ENCODE peak calls at places on chromosomes 2 and 18, in five cellular contexts. D is OCI-LY7; S is CD4-positive, alpha-beta T cell; N is endothelial cell; I is sigmoid colon. M is an unnamed sample.

GRCh38 chr2:30193104-30193681 is 38.1 kb upstream of the LBH start:
- DNase-seq in N (no peak), D (no peak), S (no peak), I (peak), M (no peak)

GRCh38 chr2:14991723-14992122 is 359.2 kb downstream of the LRATD1 start:
- DNase-seq in I (no peak), N (no peak), D (no peak), S (no peak), M (no peak)

GRCh38 chr2:44706584-44707553 is 234.6 kb upstream of the SIX3 start:
- DNase-seq in S (no peak), I (no peak), N (no peak), D (no peak), M (no peak)

GRCh38 chr18:48592540-48592939 is 53.7 kb downstream of the CTIF start:
- DNase-seq in N (no peak), D (no peak), I (no peak), S (no peak), M (no peak)

GRCh38 chr18:79533591-79533990 is 137.9 kb downstream of the NFATC1 start:
- DNase-seq in I (peak), S (no peak), N (no peak), D (no peak), M (no peak)

GRCh38 chr2:9842487-9843228 is 616 bp upstream of the TAF1B start:
- DNase-seq in N (no peak), I (no peak), S (no peak), D (no peak), M (no peak)

GRCh38 chr2:85753525-85754312 is at the start of gene ATOH8:
- DNase-seq in S (no peak), N (peak), I (peak), D (peak), M (peak)

GRCh38 chr2:153477096-153477555 is 1.4 kb downstream of the RPRM start:
- DNase-seq in S (no peak), I (peak), N (peak), D (no peak), M (no peak)

GRCh38 chr18:48974304-48975220 is 23.8 kb upstream of the SMAD7 start:
- DNase-seq in I (no peak), S (no peak), N (peak), D (no peak), M (no peak)

GRCh38 chr2:72982219-72982618 is 64.9 kb downstream of the EMX1 start:
- DNase-seq in I (no peak), S (no peak), D (no peak), N (no peak), M (no peak)

GRCh38 chr2:3704647-3705046 is 1.3 kb downstream of the DCDC2C start:
- DNase-seq in D (no peak), N (no peak), S (no peak), I (no peak), M (no peak)

GRCh38 chr18:24928479-24928878 is 423.5 kb downstream of the ZNF521 start:
- DNase-seq in N (no peak), D (peak), S (no peak), I (no peak), M (no peak)

GRCh38 chr18:59539108-59539507 is 158.1 kb downstream of the CCBE1 start:
- DNase-seq in N (no peak), S (no peak), I (no peak), D (no peak), M (no peak)

GRCh38 chr2:29113027-29113686 is 2.1 kb upstream of the CLIP4 start:
- DNase-seq in S (no peak), I (no peak), D (no peak), N (no peak), M (peak)

GRCh38 chr2:141766225-141766624 is 364.6 kb downstream of the LRP1B start:
- DNase-seq in I (no peak), N (no peak), D (no peak), S (no peak), M (no peak)

GRCh38 chr2:183244300-183244849 is 120.1 kb downstream of the NUP35 start:
- DNase-seq in N (no peak), S (no peak), I (no peak), D (no peak), M (no peak)

GRCh38 chr2:26034597-26035067 is 748 bp downstream of the RAB10 start:
- DNase-seq in I (no peak), N (peak), S (no peak), D (no peak), M (no peak)

GRCh38 chr18:7844017-7844416 is 276.9 kb downstream of the PTPRM start:
- DNase-seq in D (no peak), I (no peak), N (no peak), S (no peak), M (no peak)

GRCh38 chr18:58195278-58195721 is 151.3 kb downstream of the NEDD4L start:
- DNase-seq in I (peak), D (peak), N (peak), S (no peak), M (no peak)

GRCh38 chr18:63882333-63883141 is 5.0 kb upstream of the SERPINB2 start:
- DNase-seq in D (no peak), I (no peak), S (no peak), N (no peak), M (peak)

GRCh38 chr2:171225302-171225980 is 64.7 kb upstream of the TLK1 start:
- DNase-seq in S (no peak), D (no peak), N (no peak), I (no peak), M (peak)

GRCh38 chr2:137435176-137435575 is 529.1 kb upstream of the HNMT start:
- DNase-seq in N (no peak), S (no peak), I (no peak), D (no peak), M (peak)

GRCh38 chr2:191657977-191658376 is 20.0 kb upstream of the NABP1 start:
- DNase-seq in N (no peak), I (no peak), S (no peak), D (no peak), M (peak)

GRCh38 chr2:170350929-170351826 is 173.2 kb downstream of the MYO3B start:
- DNase-seq in D (peak), I (no peak), S (no peak), N (no peak), M (no peak)

GRCh38 chr2:47072728-47073191 is 82.3 kb downstream of the STPG4 start:
- DNase-seq in S (no peak), N (no peak), D (peak), I (no peak), M (no peak)

GRCh38 chr2:205654878-205655601 is 27.3 kb upstream of the NRP2 start:
- DNase-seq in N (no peak), S (no peak), I (no peak), D (no peak), M (peak)

GRCh38 chr2:102668171-102668570 is 48.8 kb downstream of the SLC9A2 start:
- DNase-seq in I (no peak), N (no peak), D (no peak), S (no peak), M (no peak)

GRCh38 chr2:241809383-241810303 is 650 bp downstream of the NEU4 start:
- DNase-seq in I (no peak), D (no peak), S (no peak), N (no peak), M (no peak)

GRCh38 chr2:26570083-26570430 is 71.1 kb downstream of the CIB4 start:
- DNase-seq in D (no peak), I (no peak), S (no peak), N (no peak), M (no peak)

GRCh38 chr18:75008186-75008585 is 200.8 kb downstream of the PTGR3 start:
- DNase-seq in N (no peak), S (no peak), I (no peak), D (no peak), M (no peak)

GRCh38 chr2:221203846-221204245 is 368.3 kb downstream of the EPHA4 start:
- DNase-seq in S (no peak), D (peak), N (no peak), I (no peak), M (no peak)

GRCh38 chr2:211049321-211050018 is 493.1 kb downstream of the CPS1 start:
- DNase-seq in S (no peak), N (no peak), D (no peak), I (no peak), M (no peak)

GRCh38 chr18:35641467-35641866 is 59.9 kb downstream of the GALNT1 start:
- DNase-seq in D (no peak), N (no peak), I (no peak), S (no peak), M (no peak)

GRCh38 chr2:64493788-64494187 is 30.3 kb upstream of the AFTPH start:
- DNase-seq in I (no peak), D (no peak), N (no peak), S (no peak), M (no peak)

GRCh38 chr18:58687871-58688308 is 16.6 kb downstream of the MALT1 start:
- DNase-seq in N (no peak), I (no peak), D (no peak), S (peak), M (no peak)

GRCh38 chr2:223247136-223247535 is 195.1 kb downstream of the KCNE4 start:
- DNase-seq in N (peak), S (no peak), D (peak), I (no peak), M (peak)
- TF ChIP-seq CTCF in N (peak), S (no peak), D (peak), I (no peak), M (peak)

GRCh38 chr2:105518897-105519296 is 120.0 kb upstream of the FHL2 start:
- DNase-seq in N (no peak), S (no peak), D (no peak), I (no peak), M (no peak)

GRCh38 chr2:105515581-105516415 is 116.9 kb upstream of the FHL2 start:
- DNase-seq in S (no peak), I (no peak), D (no peak), N (no peak), M (no peak)

GRCh38 chr2:105519516-105519915 is 120.7 kb upstream of the FHL2 start:
- DNase-seq in I (no peak), N (no peak), D (no peak), S (no peak), M (no peak)

GRCh38 chr2:105521176-105521575 is 122.3 kb upstream of the FHL2 start:
- DNase-seq in D (no peak), I (no peak), S (no peak), N (no peak), M (no peak)

DNA sequence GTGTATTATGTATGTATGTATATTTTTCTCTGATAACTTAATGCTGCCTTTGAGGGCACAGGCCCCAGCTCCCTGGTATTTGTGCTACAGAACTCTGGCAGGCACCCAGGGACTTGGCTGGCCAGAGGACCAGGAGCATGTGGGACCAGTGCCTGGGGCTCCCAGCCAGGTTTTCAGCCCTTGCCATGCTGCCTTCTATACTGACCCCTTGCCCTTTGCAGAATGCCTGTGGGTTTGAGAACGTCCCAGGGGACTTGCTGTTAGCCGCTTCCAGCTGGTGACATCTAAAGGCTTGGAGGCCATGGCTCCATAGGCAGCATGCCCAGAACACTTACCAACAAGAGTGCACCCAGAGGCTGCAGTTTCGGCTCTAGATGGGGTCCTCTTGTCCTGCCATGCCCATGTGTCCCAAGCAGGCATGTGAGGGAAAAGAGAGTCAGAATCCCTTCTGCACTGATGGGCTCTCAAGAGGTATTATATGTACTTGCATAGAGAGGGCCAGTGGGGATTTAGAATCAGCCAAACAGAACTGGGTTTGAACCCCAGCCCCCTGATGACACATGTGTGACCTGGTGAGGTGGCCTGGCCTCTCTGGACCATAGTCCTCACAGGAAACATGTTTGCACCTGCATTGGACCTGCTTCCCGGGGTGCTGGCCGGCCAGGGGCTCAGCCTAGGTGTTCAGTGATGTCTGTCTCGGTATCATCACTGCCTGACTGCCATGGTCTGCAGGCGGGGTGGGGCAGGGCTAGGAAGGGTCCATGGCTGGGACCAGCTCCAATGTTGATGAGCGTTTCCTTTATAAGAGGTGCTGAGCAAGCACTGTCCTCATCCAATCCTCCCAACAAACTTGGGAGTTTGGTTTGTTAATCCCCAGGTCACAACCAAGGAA is 119.2 kb upstream of the FHL2 start:
- DNase-seq in N (no peak), I (peak), S (no peak), D (no peak), M (no peak)
- TF ChIP-seq CTCF in N (no peak), I (no peak), S (no peak), D (no peak), M (no peak)

DNA sequence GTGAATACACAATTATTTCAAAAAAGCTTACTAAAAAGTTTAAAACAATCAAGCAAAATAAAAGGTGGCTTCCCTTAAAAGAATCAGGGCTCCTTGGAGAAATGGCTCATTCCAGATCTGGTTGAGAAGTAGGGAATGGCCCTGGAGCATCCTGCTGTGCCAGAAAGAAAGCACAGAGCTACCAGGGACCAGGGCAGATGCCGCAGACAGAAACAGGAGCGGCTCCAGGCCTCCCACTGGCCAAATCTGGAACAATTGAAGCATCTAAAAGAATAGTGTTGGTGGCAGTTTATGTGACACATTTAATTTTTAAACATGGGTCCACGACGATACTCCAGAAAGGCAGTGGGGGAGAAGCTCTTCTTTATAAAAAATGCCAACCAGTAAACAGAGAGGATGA is 75.5 kb downstream of the GBX2 start:
- DNase-seq in S (no peak), D (no peak), I (no peak), N (no peak), M (no peak)
- TF ChIP-seq CTCF in S (no peak), D (no peak), I (no peak), N (no peak), M (no peak)

GRCh38 chr2:71226391-71226964 is 425 bp downstream of the PAIP2B start:
- DNase-seq in N (peak), I (peak), D (peak), S (peak), M (no peak)
- TF ChIP-seq CTCF in N (no peak), I (no peak), D (peak), S (no peak), M (no peak)

GRCh38 chr2:107735206-107735605 is 91.5 kb upstream of the RGPD4 start:
- DNase-seq in S (no peak), I (no peak), N (no peak), D (no peak), M (no peak)

GRCh38 chr2:107740300-107740699 is 86.4 kb upstream of the RGPD4 start:
- DNase-seq in N (no peak), S (no peak), D (no peak), I (no peak), M (no peak)

GRCh38 chr2:107742460-107743027 is 84.1 kb upstream of the RGPD4 start:
- DNase-seq in D (no peak), S (no peak), I (no peak), N (no peak), M (no peak)

GRCh38 chr2:107738268-107738667 is 88.4 kb upstream of the RGPD4 start:
- DNase-seq in D (no peak), N (no peak), S (no peak), I (no peak), M (no peak)

GRCh38 chr2:107737764-107738163 is 88.9 kb upstream of the RGPD4 start:
- DNase-seq in D (no peak), S (no peak), N (no peak), I (no peak), M (no peak)
- TF ChIP-seq CTCF in D (no peak), S (no peak), N (no peak), I (no peak), M (no peak)

GRCh38 chr2:21633015-21633414 is 509.2 kb downstream of the TDRD15 start:
- DNase-seq in N (no peak), D (no peak), S (no peak), I (no peak), M (no peak)
- TF ChIP-seq CTCF in N (no peak), D (no peak), S (no peak), I (no peak), M (no peak)

GRCh38 chr18:54127759-54128378 is 96.6 kb downstream of the MBD2 start:
- DNase-seq in D (peak), S (no peak), I (no peak), N (peak), M (peak)
- TF ChIP-seq CTCF in D (peak), S (no peak), I (peak), N (peak), M (peak)

DNA sequence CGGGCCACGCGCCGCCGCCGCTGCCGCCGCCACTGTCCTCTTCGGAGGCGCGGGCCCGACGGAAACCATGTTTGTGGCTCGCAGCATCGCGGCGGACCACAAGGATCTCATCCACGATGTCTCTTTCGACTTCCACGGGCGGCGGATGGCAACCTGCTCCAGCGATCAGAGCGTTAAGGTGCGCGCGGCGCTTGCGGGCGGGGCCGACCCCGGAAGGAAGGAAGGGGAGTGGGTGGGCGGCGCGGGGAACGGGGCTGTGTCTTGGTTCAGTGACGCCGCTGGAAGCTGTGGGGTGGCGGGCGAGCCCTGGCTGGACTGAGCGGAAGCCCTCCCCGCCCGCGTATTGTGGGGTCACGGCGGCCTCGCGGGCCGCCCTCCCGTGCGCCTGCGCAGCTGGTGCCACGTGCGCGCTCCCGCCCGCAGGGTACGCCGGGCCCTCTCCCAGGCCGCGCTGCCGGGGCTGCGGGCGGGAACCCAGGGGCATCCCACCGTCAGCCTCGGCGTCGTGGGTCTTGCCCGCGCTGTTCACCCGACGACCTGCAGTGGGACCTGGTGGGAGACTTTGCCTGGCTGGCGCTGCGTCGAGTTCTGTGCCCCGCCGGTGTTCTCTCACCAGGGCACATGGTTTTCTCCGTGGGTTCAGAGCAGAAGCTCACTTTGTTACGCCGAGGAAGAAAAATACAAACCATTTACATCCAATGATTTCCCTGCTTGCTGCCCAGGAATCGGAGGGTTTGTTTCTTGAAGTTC is 419 bp downstream of the SEH1L start:
- DNase-seq in N (peak), D (peak), S (peak), I (peak), M (peak)
- TF ChIP-seq CTCF in N (no peak), D (no peak), S (no peak), I (no peak), M (peak)

M was measured in HFFc6.